ENCODE peak calls at places on chromosomes 1 and 21, in nine cellular contexts. One of them, this sample, is unnamed.

GRCh38 chr1:38578444-38578951 is 281.1 kb downstream of the RRAGC start:
- DNase-seq in upper lobe of right lung: peak; percentile 83
- DNase-seq in stomach: no peak
- DNase-seq in PC-9: no peak
- DNase-seq in CD4-positive, alpha-beta T cell: no peak
- DNase-seq in HL-60: no peak
- DNase-seq in dorsolateral prefrontal cortex: no peak
- DNase-seq in Peyer's patch: no peak
- DNase-seq in ovary: no peak
- DNase-seq in this sample: peak; percentile 21

GRCh38 chr1:18344755-18345154 is 136.0 kb upstream of the KLHDC7A start:
- DNase-seq in PC-9: no peak
- DNase-seq in upper lobe of right lung: peak; percentile 36
- DNase-seq in dorsolateral prefrontal cortex: no peak
- DNase-seq in Peyer's patch: no peak
- DNase-seq in ovary: no peak
- DNase-seq in CD4-positive, alpha-beta T cell: no peak
- DNase-seq in stomach: no peak
- DNase-seq in HL-60: no peak
- DNase-seq in this sample: peak; percentile 95

GRCh38 chr1:30686236-30686635 is 37.1 kb downstream of the MATN1 start:
- DNase-seq in Peyer's patch: no peak
- DNase-seq in dorsolateral prefrontal cortex: no peak
- DNase-seq in upper lobe of right lung: peak; percentile 31
- DNase-seq in PC-9: no peak
- DNase-seq in HL-60: no peak
- DNase-seq in CD4-positive, alpha-beta T cell: no peak
- DNase-seq in stomach: no peak
- DNase-seq in ovary: no peak
- DNase-seq in this sample: no peak

GRCh38 chr1:160197231-160197630 is 6.9 kb downstream of the CASQ1 start:
- DNase-seq in HL-60: no peak
- DNase-seq in CD4-positive, alpha-beta T cell: no peak
- DNase-seq in PC-9: no peak
- DNase-seq in Peyer's patch: no peak
- DNase-seq in upper lobe of right lung: no peak
- DNase-seq in dorsolateral prefrontal cortex: no peak
- DNase-seq in stomach: no peak
- DNase-seq in ovary: no peak
- DNase-seq in this sample: no peak

GRCh38 chr1:232486454-232487202 is 143.3 kb downstream of the SIPA1L2 start:
- DNase-seq in HL-60: no peak
- DNase-seq in CD4-positive, alpha-beta T cell: no peak
- DNase-seq in upper lobe of right lung: no peak
- DNase-seq in ovary: no peak
- DNase-seq in Peyer's patch: no peak
- DNase-seq in stomach: no peak
- DNase-seq in dorsolateral prefrontal cortex: no peak
- DNase-seq in PC-9: no peak
- DNase-seq in this sample: no peak

GRCh38 chr1:178619523-178619922 is 105.5 kb upstream of the RALGPS2 start:
- DNase-seq in Peyer's patch: no peak
- DNase-seq in dorsolateral prefrontal cortex: no peak
- DNase-seq in CD4-positive, alpha-beta T cell: no peak
- DNase-seq in HL-60: no peak
- DNase-seq in upper lobe of right lung: no peak
- DNase-seq in PC-9: no peak
- DNase-seq in stomach: no peak
- DNase-seq in ovary: no peak
- DNase-seq in this sample: no peak

GRCh38 chr1:231934797-231935196 is 308.2 kb downstream of the DISC1 start:
- DNase-seq in upper lobe of right lung: no peak
- DNase-seq in stomach: no peak
- DNase-seq in ovary: no peak
- DNase-seq in HL-60: no peak
- DNase-seq in PC-9: no peak
- DNase-seq in CD4-positive, alpha-beta T cell: no peak
- DNase-seq in dorsolateral prefrontal cortex: no peak
- DNase-seq in Peyer's patch: no peak
- DNase-seq in this sample: peak; percentile 91

GRCh38 chr1:8293641-8294169 is 24.2 kb upstream of the SLC45A1 start:
- DNase-seq in HL-60: no peak
- DNase-seq in PC-9: no peak
- DNase-seq in ovary: peak; percentile 40
- DNase-seq in dorsolateral prefrontal cortex: no peak
- DNase-seq in upper lobe of right lung: no peak
- DNase-seq in Peyer's patch: no peak
- DNase-seq in stomach: no peak
- DNase-seq in CD4-positive, alpha-beta T cell: no peak
- DNase-seq in this sample: no peak

GRCh38 chr21:27168084-27168483 is 201.2 kb upstream of the ADAMTS5 start:
- DNase-seq in stomach: no peak
- DNase-seq in upper lobe of right lung: no peak
- DNase-seq in CD4-positive, alpha-beta T cell: no peak
- DNase-seq in HL-60: no peak
- DNase-seq in Peyer's patch: no peak
- DNase-seq in dorsolateral prefrontal cortex: no peak
- DNase-seq in PC-9: no peak
- DNase-seq in ovary: no peak
- DNase-seq in this sample: no peak

GRCh38 chr1:229058716-229059115 is 212.2 kb upstream of the RAB4A start:
- DNase-seq in dorsolateral prefrontal cortex: no peak
- DNase-seq in upper lobe of right lung: no peak
- DNase-seq in stomach: no peak
- DNase-seq in HL-60: peak; percentile 47
- DNase-seq in ovary: no peak
- DNase-seq in PC-9: no peak
- DNase-seq in CD4-positive, alpha-beta T cell: no peak
- DNase-seq in Peyer's patch: no peak
- DNase-seq in this sample: no peak

GRCh38 chr1:206735553-206736031 is 35.0 kb upstream of the IL19 start:
- DNase-seq in upper lobe of right lung: no peak
- DNase-seq in CD4-positive, alpha-beta T cell: no peak
- DNase-seq in stomach: no peak
- DNase-seq in dorsolateral prefrontal cortex: no peak
- DNase-seq in ovary: no peak
- DNase-seq in PC-9: no peak
- DNase-seq in HL-60: no peak
- DNase-seq in Peyer's patch: no peak
- DNase-seq in this sample: peak; percentile 83

GRCh38 chr1:119101563-119101962 is 38.9 kb downstream of the WARS2 start:
- DNase-seq in stomach: no peak
- DNase-seq in ovary: no peak
- DNase-seq in dorsolateral prefrontal cortex: no peak
- DNase-seq in Peyer's patch: no peak
- DNase-seq in HL-60: no peak
- DNase-seq in PC-9: no peak
- DNase-seq in upper lobe of right lung: no peak
- DNase-seq in CD4-positive, alpha-beta T cell: no peak
- DNase-seq in this sample: no peak

GRCh38 chr1:980602-981395 is 1.1 kb downstream of the PERM1 start:
- DNase-seq in CD4-positive, alpha-beta T cell: no peak
- DNase-seq in Peyer's patch: no peak
- DNase-seq in ovary: no peak
- DNase-seq in dorsolateral prefrontal cortex: no peak
- DNase-seq in PC-9: no peak
- DNase-seq in upper lobe of right lung: no peak
- DNase-seq in stomach: no peak
- DNase-seq in HL-60: no peak
- DNase-seq in this sample: no peak

GRCh38 chr21:40672602-40673001 is 174.4 kb downstream of the DSCAM start:
- DNase-seq in Peyer's patch: no peak
- DNase-seq in dorsolateral prefrontal cortex: no peak
- DNase-seq in stomach: no peak
- DNase-seq in ovary: no peak
- DNase-seq in upper lobe of right lung: no peak
- DNase-seq in HL-60: no peak
- DNase-seq in PC-9: no peak
- DNase-seq in CD4-positive, alpha-beta T cell: no peak
- DNase-seq in this sample: no peak

GRCh38 chr1:1400576-1401456 is 1.7 kb upstream of the CCNL2 start:
- DNase-seq in dorsolateral prefrontal cortex: no peak
- DNase-seq in PC-9: no peak
- DNase-seq in CD4-positive, alpha-beta T cell: no peak
- DNase-seq in ovary: no peak
- DNase-seq in stomach: no peak
- DNase-seq in Peyer's patch: no peak
- DNase-seq in HL-60: no peak
- DNase-seq in upper lobe of right lung: no peak
- DNase-seq in this sample: no peak

GRCh38 chr1:150807257-150807637 is 813 bp downstream of the CTSK start:
- DNase-seq in Peyer's patch: no peak
- DNase-seq in HL-60: peak; percentile 18
- DNase-seq in ovary: no peak
- DNase-seq in upper lobe of right lung: no peak
- DNase-seq in dorsolateral prefrontal cortex: no peak
- DNase-seq in stomach: no peak
- DNase-seq in PC-9: no peak
- DNase-seq in CD4-positive, alpha-beta T cell: no peak
- DNase-seq in this sample: no peak

GRCh38 chr1:234842726-234843641 is 233.0 kb upstream of the IRF2BP2 start:
- DNase-seq in CD4-positive, alpha-beta T cell: peak; percentile 26
- DNase-seq in Peyer's patch: peak; percentile 54
- DNase-seq in PC-9: no peak
- DNase-seq in upper lobe of right lung: no peak
- DNase-seq in HL-60: peak; percentile 25
- DNase-seq in dorsolateral prefrontal cortex: no peak
- DNase-seq in stomach: no peak
- DNase-seq in ovary: no peak
- DNase-seq in this sample: peak; percentile 36

GRCh38 chr1:234840843-234841242 is 230.9 kb upstream of the IRF2BP2 start:
- DNase-seq in CD4-positive, alpha-beta T cell: no peak
- DNase-seq in upper lobe of right lung: no peak
- DNase-seq in ovary: no peak
- DNase-seq in dorsolateral prefrontal cortex: no peak
- DNase-seq in stomach: no peak
- DNase-seq in HL-60: peak; percentile 37
- DNase-seq in PC-9: no peak
- DNase-seq in Peyer's patch: no peak
- DNase-seq in this sample: no peak

GRCh38 chr1:234840253-234840652 is 230.3 kb upstream of the IRF2BP2 start:
- DNase-seq in CD4-positive, alpha-beta T cell: no peak
- DNase-seq in HL-60: no peak
- DNase-seq in stomach: no peak
- DNase-seq in Peyer's patch: no peak
- DNase-seq in dorsolateral prefrontal cortex: no peak
- DNase-seq in PC-9: no peak
- DNase-seq in ovary: no peak
- DNase-seq in upper lobe of right lung: no peak
- DNase-seq in this sample: no peak

GRCh38 chr1:234839663-234840062 is 229.7 kb upstream of the IRF2BP2 start:
- DNase-seq in stomach: no peak
- DNase-seq in Peyer's patch: no peak
- DNase-seq in upper lobe of right lung: no peak
- DNase-seq in CD4-positive, alpha-beta T cell: no peak
- DNase-seq in dorsolateral prefrontal cortex: no peak
- DNase-seq in HL-60: no peak
- DNase-seq in PC-9: peak; percentile 14
- DNase-seq in ovary: no peak
- DNase-seq in this sample: no peak

GRCh38 chr1:234841710-234842231 is 231.8 kb upstream of the IRF2BP2 start:
- DNase-seq in dorsolateral prefrontal cortex: no peak
- DNase-seq in PC-9: no peak
- DNase-seq in stomach: no peak
- DNase-seq in Peyer's patch: peak; percentile 41
- DNase-seq in HL-60: peak; percentile 96
- DNase-seq in CD4-positive, alpha-beta T cell: no peak
- DNase-seq in ovary: no peak
- DNase-seq in upper lobe of right lung: no peak
- DNase-seq in this sample: no peak
- H3K27me3 ChIP-seq in dorsolateral prefrontal cortex: no peaks in the 10 kb centered on the region
- H3K27me3 ChIP-seq in PC-9: no peaks in the 10 kb centered on the region
- H3K27me3 ChIP-seq in stomach: no peaks in the 10 kb centered on the region
- H3K27me3 ChIP-seq in Peyer's patch: no peaks in the 10 kb centered on the region
- H3K27me3 ChIP-seq in HL-60: no peaks in the 10 kb centered on the region
- H3K27me3 ChIP-seq in CD4-positive, alpha-beta T cell: no peaks in the 10 kb centered on the region
- H3K27me3 ChIP-seq in ovary: no peaks in the 10 kb centered on the region
- H3K27me3 ChIP-seq in upper lobe of right lung: no peaks in the 10 kb centered on the region
- H3K27me3 ChIP-seq in this sample: no peaks in the 10 kb centered on the region

DNA sequence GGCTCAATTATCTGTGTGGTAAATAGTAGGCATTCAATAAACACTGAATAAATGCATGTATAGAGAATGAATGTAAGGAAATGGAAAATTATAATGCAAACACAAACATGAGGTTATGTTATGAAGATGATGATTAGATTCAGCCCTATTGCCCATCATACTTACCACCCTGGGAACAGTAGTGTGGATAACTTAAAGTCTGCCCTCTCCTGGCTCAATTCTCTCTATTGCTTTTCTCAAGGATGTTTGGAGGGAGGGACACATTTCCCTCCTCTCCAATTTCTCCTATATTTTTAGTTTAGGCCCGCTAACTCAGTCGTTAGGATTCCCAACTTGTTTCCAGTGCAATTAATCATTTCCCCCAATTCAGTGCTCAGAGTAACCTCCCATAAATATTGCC is 101.5 kb upstream of the TNR start:
- DNase-seq in stomach: no peak
- DNase-seq in dorsolateral prefrontal cortex: no peak
- DNase-seq in PC-9: no peak
- DNase-seq in HL-60: no peak
- DNase-seq in ovary: no peak
- DNase-seq in upper lobe of right lung: no peak
- DNase-seq in CD4-positive, alpha-beta T cell: no peak
- DNase-seq in Peyer's patch: no peak
- DNase-seq in this sample: no peak
- TF ChIP-seq CTCF in stomach: no peak
- TF ChIP-seq CTCF in dorsolateral prefrontal cortex: no peak
- TF ChIP-seq CTCF in PC-9: no peak
- TF ChIP-seq CTCF in HL-60: no peak
- TF ChIP-seq CTCF in ovary: no peak
- TF ChIP-seq CTCF in upper lobe of right lung: no peak
- TF ChIP-seq CTCF in CD4-positive, alpha-beta T cell: no peak
- TF ChIP-seq CTCF in Peyer's patch: no peak
- TF ChIP-seq CTCF in this sample: peak; percentile 15

GRCh38 chr1:204828352-204828850 is 42.3 kb upstream of the NFASC start:
- DNase-seq in PC-9: no peak
- DNase-seq in HL-60: peak; percentile 13
- DNase-seq in dorsolateral prefrontal cortex: peak; percentile 80
- DNase-seq in ovary: peak; percentile 90
- DNase-seq in Peyer's patch: peak; percentile 46
- DNase-seq in CD4-positive, alpha-beta T cell: no peak
- DNase-seq in upper lobe of right lung: peak; percentile 70
- DNase-seq in stomach: peak; percentile 48
- DNase-seq in this sample: peak; percentile 96
- H3K27me3 ChIP-seq in PC-9: peaks cover 88% of the 10 kb centered on the region
- H3K27me3 ChIP-seq in HL-60: peaks cover 12% of the 10 kb centered on the region
- H3K27me3 ChIP-seq in dorsolateral prefrontal cortex: no peaks in the 10 kb centered on the region
- H3K27me3 ChIP-seq in ovary: no peaks in the 10 kb centered on the region
- H3K27me3 ChIP-seq in Peyer's patch: no peaks in the 10 kb centered on the region
- H3K27me3 ChIP-seq in CD4-positive, alpha-beta T cell: peaks cover 50% of the 10 kb centered on the region
- H3K27me3 ChIP-seq in upper lobe of right lung: peaks cover 20% of the 10 kb centered on the region
- H3K27me3 ChIP-seq in stomach: peaks cover 67% of the 10 kb centered on the region
- H3K27me3 ChIP-seq in this sample: no peaks in the 10 kb centered on the region

DNA sequence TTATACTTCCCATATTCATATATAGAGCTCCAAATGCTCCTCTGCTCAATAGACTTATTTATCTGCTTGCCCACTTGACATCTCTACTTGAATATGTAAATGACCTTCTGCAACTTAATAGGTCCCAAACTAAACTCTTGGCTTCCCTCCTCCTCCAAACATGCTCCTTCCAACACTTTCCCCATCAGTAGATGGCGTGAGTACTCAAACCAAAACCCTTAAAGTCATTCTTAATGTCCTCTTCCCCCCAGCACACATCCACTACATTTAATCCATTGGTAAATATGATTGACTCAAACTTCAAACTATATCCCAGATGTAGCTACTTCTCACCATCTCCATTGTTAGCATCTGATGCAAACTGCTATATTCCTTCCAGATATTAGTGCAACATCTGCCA is 48.5 kb upstream of the PBX1 start:
- DNase-seq in Peyer's patch: no peak
- DNase-seq in ovary: no peak
- DNase-seq in upper lobe of right lung: no peak
- DNase-seq in stomach: no peak
- DNase-seq in dorsolateral prefrontal cortex: no peak
- DNase-seq in PC-9: no peak
- DNase-seq in CD4-positive, alpha-beta T cell: no peak
- DNase-seq in HL-60: no peak
- DNase-seq in this sample: no peak
- TF ChIP-seq CTCF in Peyer's patch: no peak
- TF ChIP-seq CTCF in ovary: no peak
- TF ChIP-seq CTCF in upper lobe of right lung: no peak
- TF ChIP-seq CTCF in stomach: no peak
- TF ChIP-seq CTCF in dorsolateral prefrontal cortex: no peak
- TF ChIP-seq CTCF in PC-9: no peak
- TF ChIP-seq CTCF in CD4-positive, alpha-beta T cell: no peak
- TF ChIP-seq CTCF in HL-60: no peak
- TF ChIP-seq CTCF in this sample: no peak